ENCODE peak calls at places on chromosomes 3 and 15, in six cellular contexts. X is uterus, Q is heart right ventricle, I is mammary epithelial cell, K is astrocyte, M is breast epithelium. E is an unnamed sample. For H3K4me1, the result is how much of the 10 kb centered on the place peaks cover.

GRCh38 chr15:67133738-67134576 is 68.6 kb downstream of the SMAD3 start:
- DNase-seq in I (peak), Q (no peak), M (no peak), K (peak), X (no peak), E (no peak)

GRCh38 chr15:96181873-96182301 is 148.6 kb upstream of the NR2F2 start:
- DNase-seq in I (peak), X (peak), Q (peak), M (peak), K (peak), E (peak)

GRCh38 chr3:48125026-48125704 is 63.1 kb downstream of the CDC25A start:
- DNase-seq in M (no peak), I (peak), Q (no peak), K (peak), X (no peak), E (no peak)

GRCh38 chr3:196638922-196639516 is 475 bp upstream of the NRROS start:
- DNase-seq in I (no peak), Q (no peak), K (no peak), M (no peak), X (no peak), E (no peak)

GRCh38 chr3:47780727-47781325 is 867 bp downstream of the SMARCC1 start:
- DNase-seq in M (no peak), Q (no peak), I (no peak), X (no peak), K (no peak), E (no peak)

GRCh38 chr3:18423401-18424212 is 1.5 kb downstream of the SATB1 start:
- DNase-seq in Q (peak), M (no peak), K (peak), I (peak), X (peak), E (peak)

GRCh38 chr3:158384019-158384418 is 187.0 kb upstream of the MLF1 start:
- DNase-seq in I (no peak), X (no peak), K (no peak), Q (no peak), M (no peak), E (no peak)

GRCh38 chr15:99345242-99345641 is 94.0 kb downstream of the LRRC28 start:
- DNase-seq in Q (no peak), I (no peak), K (no peak), M (no peak), X (no peak), E (no peak)

GRCh38 chr3:114590309-114591047 is 296.6 kb downstream of the TIGIT start:
- DNase-seq in M (no peak), I (no peak), Q (no peak), K (no peak), X (no peak), E (no peak)

GRCh38 chr15:31128919-31129768 is 27.6 kb upstream of the TRPM1 start:
- DNase-seq in Q (peak), X (peak), K (no peak), I (peak), M (peak), E (peak)

GRCh38 chr3:23055733-23056376 is 147.3 kb upstream of the UBE2E2 start:
- DNase-seq in X (no peak), K (peak), Q (no peak), M (no peak), I (peak), E (no peak)

GRCh38 chr3:173913985-173914421 is 516.5 kb downstream of the NLGN1 start:
- DNase-seq in Q (no peak), M (no peak), X (no peak), I (no peak), K (peak), E (no peak)

GRCh38 chr3:178140491-178140890 is 395.7 kb upstream of the KCNMB2 start:
- DNase-seq in X (no peak), Q (no peak), K (peak), M (no peak), I (no peak), E (no peak)

GRCh38 chr3:123027292-123028232 is at the start of gene SEMA5B:
- DNase-seq in M (no peak), I (peak), X (peak), K (no peak), Q (peak), E (no peak)

GRCh38 chr3:45817788-45818523 is 21.6 kb upstream of the SLC6A20 start:
- DNase-seq in X (peak), Q (no peak), K (peak), M (peak), I (peak), E (peak)

GRCh38 chr15:29924750-29925149 is 102.5 kb upstream of the TJP1 start:
- DNase-seq in I (peak), M (no peak), X (no peak), Q (peak), K (peak), E (no peak)

GRCh38 chr3:171757377-171758034 is 52.8 kb downstream of the PLD1 start:
- DNase-seq in M (no peak), I (peak), X (no peak), K (no peak), Q (no peak), E (no peak)

GRCh38 chr15:95134306-95135100 is 903.1 kb downstream of the MCTP2 start:
- DNase-seq in Q (no peak), M (no peak), X (no peak), K (peak), I (no peak), E (no peak)

GRCh38 chr15:31365032-31365654 is 38.5 kb downstream of the KLF13 start:
- DNase-seq in K (no peak), Q (no peak), X (no peak), M (no peak), I (no peak), E (no peak)

DNA sequence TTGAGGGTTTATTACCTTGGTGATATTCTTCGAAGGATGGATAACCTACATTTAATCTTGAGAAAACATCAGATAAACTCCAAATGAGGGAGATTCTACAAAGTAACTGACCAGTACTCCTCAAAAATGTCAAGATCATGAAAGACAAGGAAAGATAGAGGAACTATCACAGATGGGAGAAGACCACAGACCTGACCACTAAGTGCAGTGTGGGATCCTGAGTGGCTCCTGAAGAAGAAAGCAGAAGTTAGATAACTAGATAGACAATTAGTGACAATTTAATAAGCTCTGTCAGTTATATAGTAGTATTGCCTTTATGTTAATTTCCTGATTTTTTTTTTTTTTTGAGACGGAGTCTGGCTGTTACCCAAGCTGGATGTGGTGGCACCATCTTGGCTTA is 17.7 kb upstream of the CGNL1 start:
- DNase-seq in X (no peak), I (no peak), M (no peak), K (no peak), Q (no peak), E (no peak)
- H3K4me1 ChIP-seq in X (under half), I (under half), M (under half), K (under half), Q (under half), E (under half)

GRCh38 chr3:50205719-50206276 is 727 bp downstream of the SLC38A3 start:
- DNase-seq in X (no peak), Q (peak), K (peak), M (peak), I (no peak), E (no peak)

GRCh38 chr3:50208677-50209344 is 3.7 kb downstream of the SLC38A3 start:
- DNase-seq in M (no peak), K (no peak), Q (no peak), X (no peak), I (no peak), E (no peak)

GRCh38 chr3:50204804-50205718 is at the start of gene SLC38A3:
- DNase-seq in X (no peak), Q (peak), K (no peak), M (no peak), I (no peak), E (no peak)

GRCh38 chr3:50210176-50210509 is 5.1 kb downstream of the SLC38A3 start:
- DNase-seq in X (no peak), K (no peak), M (no peak), I (no peak), Q (no peak), E (no peak)

DNA sequence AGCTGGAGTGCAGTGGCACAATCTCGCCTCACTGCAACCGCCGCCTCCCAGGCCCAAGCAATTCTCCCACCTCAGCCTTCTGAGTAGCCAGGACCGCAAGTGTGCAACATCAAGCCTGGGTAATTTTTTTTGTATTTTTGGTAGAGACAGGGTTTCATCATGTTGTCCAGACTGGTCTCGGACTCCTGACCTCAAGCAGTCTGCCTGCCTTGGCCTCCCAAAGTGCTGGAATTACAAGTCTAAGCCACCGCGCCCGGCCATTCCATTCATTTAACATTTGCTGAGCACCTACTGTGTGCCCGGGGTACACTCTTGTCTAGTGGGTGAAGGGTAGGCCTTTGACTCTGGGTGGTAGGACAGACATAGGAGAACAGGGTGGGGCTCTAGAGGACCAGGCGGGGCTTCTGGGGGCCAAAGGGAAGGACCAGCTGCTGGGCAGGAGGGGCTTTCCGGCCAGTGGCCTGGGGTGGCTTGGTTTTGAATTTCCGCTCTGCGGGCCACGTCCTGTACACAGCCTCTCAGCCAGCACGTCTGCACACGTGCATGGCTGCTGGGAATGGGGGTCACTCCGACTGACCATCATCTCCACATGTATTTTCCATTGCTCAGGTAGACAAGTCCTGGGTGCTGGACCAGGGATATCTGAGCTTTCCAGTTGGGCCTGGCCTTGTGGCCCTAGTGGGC is 2.4 kb downstream of the SLC38A3 start:
- DNase-seq in X (no peak), M (no peak), I (no peak), Q (no peak), K (no peak), E (no peak)
- TF ChIP-seq CTCF in X (no peak), M (no peak), I (no peak), Q (no peak), K (no peak), E (no peak)

DNA sequence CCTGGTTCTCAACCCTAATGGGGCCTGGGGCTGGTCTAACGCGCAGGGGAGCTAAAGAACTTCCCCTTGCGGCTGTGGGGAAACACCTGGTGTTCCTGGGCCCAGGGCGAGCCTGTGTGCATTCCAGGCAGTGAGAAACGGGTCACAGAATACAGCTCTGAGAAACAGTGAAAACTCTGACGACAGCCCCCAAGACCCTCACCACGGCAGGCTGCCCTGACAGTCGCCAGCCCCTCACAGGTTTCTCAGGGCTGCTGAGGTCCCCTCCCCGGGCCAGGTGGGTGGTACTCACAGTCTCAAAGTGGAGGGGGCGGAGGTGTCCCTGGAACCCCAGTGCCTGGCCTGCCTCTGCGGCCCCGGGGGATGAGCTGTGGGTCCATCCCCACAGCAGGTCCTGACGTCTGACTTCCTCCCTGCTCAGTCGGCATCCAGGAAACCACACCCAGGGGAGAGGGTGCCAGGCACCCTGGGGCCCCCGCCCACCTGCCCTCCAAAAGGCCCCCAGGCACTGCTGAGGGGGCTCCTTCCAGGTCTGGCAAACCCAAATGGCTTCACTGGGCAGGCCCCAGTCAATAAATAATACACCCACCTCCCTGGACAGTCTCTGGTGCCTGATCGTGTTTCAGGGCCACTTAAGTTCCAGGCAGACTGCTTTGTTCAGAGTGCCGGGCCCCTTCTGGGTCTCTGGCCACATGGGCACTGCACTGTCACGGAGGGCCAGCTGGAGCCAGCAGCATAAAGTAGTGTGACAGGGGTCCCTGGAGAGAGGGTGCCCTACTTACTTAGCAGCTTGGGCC is 57.7 kb downstream of the IQSEC1 start:
- DNase-seq in I (no peak), Q (peak), X (no peak), M (no peak), K (no peak), E (no peak)
- H3K4me3 ChIP-seq in I (no peak), Q (peak), X (no peak), M (peak), K (no peak), E (no peak)

GRCh38 chr3:53151465-53151864 is 9.5 kb upstream of the PRKCD start:
- DNase-seq in M (no peak), X (no peak), K (no peak), I (no peak), Q (no peak), E (no peak)
- H3K4me1 ChIP-seq in M (under half), X (under half), K (under half), I (under half), Q (under half), E (under half)